ENCODE peak calls at places on chromosomes 2 and 18, in six cellular contexts. J is hepatocyte, M is upper lobe of right lung, V is endothelial cell of umbilical vein, S is adrenal gland, I is tibial artery. Y is an unnamed sample. For H3K4me1, the result is how much of the 10 kb centered on the place peaks cover.

GRCh38 chr2:112916145-112916571 is 5.2 kb downstream of the IL37 start:
- DNase-seq in J (no peak), M (no peak), V (no peak), S (no peak), I (no peak), Y (no peak)

GRCh38 chr2:33153008-33153407 is 206.3 kb downstream of the LTBP1 start:
- DNase-seq in J (no peak), M (no peak), V (no peak), S (no peak), I (no peak), Y (no peak)

GRCh38 chr18:28903366-28903765 is 726.4 kb upstream of the CDH2 start:
- DNase-seq in J (no peak), M (no peak), V (no peak), S (no peak), I (no peak), Y (no peak)

GRCh38 chr2:45637440-45637839 is 14.0 kb upstream of the PRKCE start:
- DNase-seq in J (no peak), M (no peak), V (peak), S (no peak), I (no peak), Y (no peak)

GRCh38 chr18:32333781-32334180 is 136.9 kb downstream of the GAREM1 start:
- DNase-seq in J (no peak), M (no peak), V (no peak), S (no peak), I (no peak), Y (no peak)

GRCh38 chr2:223725986-223726970 is 111.1 kb downstream of the AP1S3 start:
- DNase-seq in J (no peak), M (no peak), V (no peak), S (no peak), I (no peak), Y (no peak)

GRCh38 chr2:24613154-24613814 is 122.2 kb downstream of the NCOA1 start:
- DNase-seq in J (peak), M (no peak), V (peak), S (no peak), I (no peak), Y (peak)

GRCh38 chr2:154974041-154974440 is 275.5 kb downstream of the KCNJ3 start:
- DNase-seq in J (no peak), M (no peak), V (no peak), S (no peak), I (no peak), Y (no peak)

GRCh38 chr2:17429130-17429529 is 89.1 kb downstream of the RAD51AP2 start:
- DNase-seq in J (no peak), M (no peak), V (no peak), S (no peak), I (no peak), Y (no peak)

GRCh38 chr2:227460079-227460485 is 11.9 kb upstream of the AGFG1 start:
- DNase-seq in J (no peak), M (no peak), V (no peak), S (peak), I (no peak), Y (peak)

GRCh38 chr2:69141081-69141480 is 128.1 kb downstream of the ANTXR1 start:
- DNase-seq in J (no peak), M (no peak), V (no peak), S (peak), I (no peak), Y (no peak)

GRCh38 chr18:36454848-36455458 is 157.4 kb downstream of the FHOD3 start:
- DNase-seq in J (no peak), M (no peak), V (no peak), S (no peak), I (no peak), Y (no peak)

DNA sequence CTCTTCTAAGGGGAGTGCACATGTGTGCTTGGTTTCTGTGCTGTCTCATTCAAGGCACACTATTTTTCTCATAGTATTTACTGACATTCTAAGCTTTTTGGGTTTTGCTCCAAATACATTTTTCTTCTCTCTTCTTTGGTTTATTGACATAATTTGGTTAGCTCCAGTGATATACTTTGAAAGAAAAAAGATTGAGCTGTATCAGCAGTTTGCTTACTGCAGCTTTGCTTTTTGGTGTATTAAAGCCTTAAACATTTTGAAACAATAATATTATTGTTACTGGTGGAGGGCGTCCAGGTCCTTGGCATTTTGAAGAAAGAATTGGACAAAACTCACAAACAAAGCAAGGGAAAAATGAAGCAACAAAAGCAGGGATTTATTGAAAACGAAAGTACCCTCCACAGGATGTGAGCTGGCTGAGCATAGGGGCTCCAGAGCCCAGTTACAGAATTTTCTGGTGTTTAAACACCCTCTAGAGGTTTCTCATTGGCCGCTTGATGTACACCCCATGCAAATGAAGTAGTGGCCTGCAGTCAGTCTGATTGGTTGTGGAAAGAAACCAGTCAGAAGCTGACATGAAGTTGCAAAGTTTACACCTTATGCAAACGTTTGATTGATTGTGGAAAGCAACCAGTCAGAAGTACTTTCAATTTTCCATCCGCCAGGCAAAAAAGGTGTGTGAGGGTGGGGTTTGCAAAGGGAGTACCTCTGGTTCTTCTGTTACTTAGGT is 62.2 kb downstream of the VWA3B start:
- DNase-seq in J (no peak), M (no peak), V (peak), S (peak), I (no peak), Y (peak)
- TF ChIP-seq CTCF in J (no peak), M (no peak), V (no peak), S (no peak), I (no peak), Y (no peak)

GRCh38 chr2:241798631-241799521 is 10.1 kb upstream of the NEU4 start:
- DNase-seq in J (no peak), M (no peak), V (no peak), S (no peak), I (peak), Y (no peak)
- H3K4me3 ChIP-seq in J (no peak), M (no peak), V (no peak), S (no peak), I (no peak), Y (no peak)

GRCh38 chr18:48934400-48934707 is 16.4 kb downstream of the SMAD7 start:
- DNase-seq in J (no peak), M (no peak), V (no peak), S (no peak), I (no peak), Y (no peak)
- H3K4me1 ChIP-seq in J (half or more), M (half or more), V (half or more), S (half or more), I (half or more), Y (half or more)

GRCh38 chr2:50514881-50515280 is 517.1 kb downstream of the NRXN1 start:
- DNase-seq in J (no peak), M (no peak), V (no peak), S (no peak), I (no peak), Y (no peak)

GRCh38 chr2:50509852-50510251 is 522.1 kb downstream of the NRXN1 start:
- DNase-seq in J (no peak), M (no peak), V (no peak), S (no peak), I (no peak), Y (no peak)

GRCh38 chr2:50515638-50516037 is 516.3 kb downstream of the NRXN1 start:
- DNase-seq in J (no peak), M (no peak), V (no peak), S (no peak), I (no peak), Y (no peak)

GRCh38 chr2:50512397-50512796 is 519.5 kb downstream of the NRXN1 start:
- DNase-seq in J (no peak), M (no peak), V (no peak), S (no peak), I (no peak), Y (no peak)

GRCh38 chr2:50513724-50514123 is 518.2 kb downstream of the NRXN1 start:
- DNase-seq in J (no peak), M (no peak), V (no peak), S (no peak), I (no peak), Y (no peak)
- TF ChIP-seq CTCF in J (no peak), M (no peak), V (no peak), S (no peak), I (no peak), Y (no peak)

GRCh38 chr18:58942486-58942885 is 77.8 kb downstream of the ZNF532 start:
- DNase-seq in J (no peak), M (no peak), V (peak), S (no peak), I (no peak), Y (no peak)

GRCh38 chr18:58947136-58947732 is 82.6 kb downstream of the ZNF532 start:
- DNase-seq in J (no peak), M (no peak), V (no peak), S (no peak), I (no peak), Y (no peak)

GRCh38 chr18:58941426-58942099 is 76.9 kb downstream of the ZNF532 start:
- DNase-seq in J (no peak), M (no peak), V (no peak), S (no peak), I (no peak), Y (no peak)

GRCh38 chr18:58949031-58949430 is 84.4 kb downstream of the ZNF532 start:
- DNase-seq in J (no peak), M (no peak), V (no peak), S (no peak), I (no peak), Y (no peak)

GRCh38 chr18:58943896-58944295 is 79.2 kb downstream of the ZNF532 start:
- DNase-seq in J (no peak), M (no peak), V (no peak), S (no peak), I (no peak), Y (no peak)
- H3K4me3 ChIP-seq in J (no peak), M (no peak), V (no peak), S (no peak), I (no peak), Y (no peak)

GRCh38 chr2:36481709-36482108 is 116.3 kb downstream of the FEZ2 start:
- DNase-seq in J (no peak), M (no peak), V (no peak), S (no peak), I (no peak), Y (no peak)
- H3K4me1 ChIP-seq in J (under half), M (under half), V (half or more), S (under half), I (half or more), Y (under half)